ENCODE peak calls at places on chromosomes 4 and X, in ten cellular contexts. D is SK-N-DZ; V is NCI-H2171 treated with DMSO at 0.1 percent for 48 hours; P is cerebellar cortex; Y is retina; Q is NCI-H2029; N is left ventricle myocardium inferior; J is NAMALWA; E is anterior cingulate cortex; U is stimulated activated naive CD4-positive, alpha-beta T cell. F is an unnamed sample.

GRCh38 chrX:46912673-46913491 is 661 bp downstream of the JADE3 start:
- DNase-seq in Y (peak; percentile 73), V (peak; percentile 41), J (peak; percentile 73), D (peak; percentile 47), U (no peak), Q (no peak), E (no peak), P (peak; percentile 5), N (peak; percentile 25), F (peak; percentile 75)

GRCh38 chrX:68490644-68491043 is 8.2 kb upstream of the YIPF6 start:
- DNase-seq in E (no peak), N (no peak), Y (no peak), U (no peak), J (peak; percentile 31), V (no peak), D (peak; percentile 7), P (peak; percentile 10), Q (peak; percentile 0), F (peak; percentile 74)

GRCh38 chr4:6732441-6733357 is 16.7 kb downstream of the BLOC1S4 start:
- DNase-seq in D (no peak), N (peak; percentile 76), E (peak; percentile 33), V (no peak), U (no peak), Q (no peak), Y (no peak), P (no peak), J (no peak), F (peak; percentile 89)

GRCh38 chr4:142248946-142249345 is 597.2 kb downstream of the INPP4B start:
- DNase-seq in N (no peak), Q (no peak), P (no peak), J (no peak), Y (no peak), U (no peak), E (no peak), V (no peak), D (no peak), F (no peak)

GRCh38 chr4:1547863-1548637 is 136.1 kb downstream of the FAM53A start:
- DNase-seq in U (no peak), D (no peak), P (no peak), J (no peak), E (no peak), N (peak; percentile 62), Q (no peak), Y (no peak), V (no peak), F (no peak)

GRCh38 chr4:95180531-95181315 is 368.1 kb downstream of the UNC5C start:
- DNase-seq in J (no peak), N (no peak), U (no peak), D (no peak), Y (peak; percentile 36), Q (no peak), P (no peak), V (no peak), E (no peak), F (no peak)

GRCh38 chr4:80071643-80072606 is 1.1 kb downstream of the ANTXR2 start:
- DNase-seq in J (peak; percentile 16), P (no peak), D (peak; percentile 67), Y (peak; percentile 91), N (peak; percentile 47), U (peak; percentile 29), Q (no peak), E (no peak), V (peak; percentile 48), F (peak; percentile 7)

GRCh38 chrX:13653022-13653693 is at the start of gene TCEANC:
- DNase-seq in V (peak; percentile 92), Q (peak; percentile 76), N (peak; percentile 94), J (peak; percentile 94), D (peak; percentile 95), P (peak; percentile 94), E (peak; percentile 84), Y (peak; percentile 91), U (peak; percentile 91), F (peak; percentile 90)

GRCh38 chr4:168409089-168409801 is 71.0 kb downstream of the DDX60L start:
- DNase-seq in U (no peak), Q (no peak), J (no peak), V (no peak), Y (no peak), D (no peak), P (no peak), E (no peak), N (no peak), F (peak; percentile 19)

GRCh38 chr4:600850-601515 is 24.4 kb upstream of the PDE6B start:
- DNase-seq in N (no peak), U (no peak), Y (no peak), P (no peak), E (peak; percentile 34), V (no peak), D (no peak), Q (no peak), J (no peak), F (no peak)

GRCh38 chrX:119150163-119151135 is 22.8 kb upstream of the KIAA1210 start:
- DNase-seq in E (no peak), V (no peak), U (no peak), D (no peak), Y (no peak), J (no peak), N (peak; percentile 13), Q (no peak), P (peak; percentile 2), F (no peak)